ENCODE peak calls at places on chromosomes 12 and 14, in four cellular contexts. One of them, this sample, is unnamed.

GRCh38 chr12:66352197-66352596 is 49.9 kb downstream of the HELB start:
- DNase-seq in H9: peak
- DNase-seq in IMR-90: peak
- DNase-seq in trophoblast cell: peak
- DNase-seq in this sample: peak

GRCh38 chr14:54617467-54617866 is 50.5 kb downstream of the SAMD4A start:
- DNase-seq in H9: no peak
- DNase-seq in trophoblast cell: no peak
- DNase-seq in IMR-90: peak
- DNase-seq in this sample: no peak

GRCh38 chr12:41277019-41277770 is 89.1 kb downstream of the PDZRN4 start:
- DNase-seq in IMR-90: peak
- DNase-seq in trophoblast cell: peak
- DNase-seq in H9: no peak
- DNase-seq in this sample: peak

GRCh38 chr12:66409195-66409871 is 107.0 kb downstream of the HELB start:
- DNase-seq in H9: peak
- DNase-seq in IMR-90: peak
- DNase-seq in trophoblast cell: peak
- DNase-seq in this sample: peak

GRCh38 chr14:25069889-25070288 is 19.9 kb upstream of the STXBP6 start:
- DNase-seq in H9: no peak
- DNase-seq in IMR-90: no peak
- DNase-seq in trophoblast cell: no peak
- DNase-seq in this sample: no peak

GRCh38 chr12:56061982-56062381 is 18.0 kb upstream of the ERBB3 start:
- DNase-seq in trophoblast cell: no peak
- DNase-seq in IMR-90: no peak
- DNase-seq in H9: no peak
- DNase-seq in this sample: no peak

GRCh38 chr12:16531623-16532022 is 74.3 kb downstream of the LMO3 start:
- DNase-seq in trophoblast cell: no peak
- DNase-seq in IMR-90: no peak
- DNase-seq in H9: no peak
- DNase-seq in this sample: no peak

GRCh38 chr12:124848621-124849380 is 14.9 kb downstream of the SCARB1 start:
- DNase-seq in H9: no peak
- DNase-seq in IMR-90: no peak
- DNase-seq in trophoblast cell: no peak
- DNase-seq in this sample: no peak

GRCh38 chr12:1533205-1533601 is 61.2 kb downstream of the FBXL14 start:
- DNase-seq in trophoblast cell: peak
- DNase-seq in IMR-90: no peak
- DNase-seq in H9: peak
- DNase-seq in this sample: no peak

GRCh38 chr12:66279127-66279712 is 23.1 kb upstream of the HELB start:
- DNase-seq in H9: no peak
- DNase-seq in trophoblast cell: no peak
- DNase-seq in IMR-90: peak
- DNase-seq in this sample: peak

GRCh38 chr12:124550123-124551089 is 17.0 kb downstream of the NCOR2 start:
- DNase-seq in trophoblast cell: no peak
- DNase-seq in H9: no peak
- DNase-seq in IMR-90: no peak
- DNase-seq in this sample: no peak

GRCh38 chr14:104091061-104091926 is 5.8 kb downstream of the ASPG start:
- DNase-seq in H9: no peak
- DNase-seq in IMR-90: no peak
- DNase-seq in trophoblast cell: no peak
- DNase-seq in this sample: no peak

GRCh38 chr12:91367234-91367849 is 184.7 kb upstream of the DCN start:
- DNase-seq in trophoblast cell: no peak
- DNase-seq in IMR-90: peak
- DNase-seq in H9: no peak
- DNase-seq in this sample: peak

GRCh38 chr14:100593751-100594624 is 6.8 kb upstream of the BEGAIN start:
- DNase-seq in trophoblast cell: no peak
- DNase-seq in IMR-90: no peak
- DNase-seq in H9: no peak
- DNase-seq in this sample: no peak

GRCh38 chr12:25119020-25119419 is 75.9 kb downstream of the DNAI7 start:
- DNase-seq in trophoblast cell: no peak
- DNase-seq in H9: no peak
- DNase-seq in IMR-90: no peak
- DNase-seq in this sample: no peak

GRCh38 chr14:89616425-89617141 is 199.6 kb upstream of the FOXN3 start:
- DNase-seq in IMR-90: peak
- DNase-seq in trophoblast cell: no peak
- DNase-seq in H9: no peak
- DNase-seq in this sample: peak

DNA sequence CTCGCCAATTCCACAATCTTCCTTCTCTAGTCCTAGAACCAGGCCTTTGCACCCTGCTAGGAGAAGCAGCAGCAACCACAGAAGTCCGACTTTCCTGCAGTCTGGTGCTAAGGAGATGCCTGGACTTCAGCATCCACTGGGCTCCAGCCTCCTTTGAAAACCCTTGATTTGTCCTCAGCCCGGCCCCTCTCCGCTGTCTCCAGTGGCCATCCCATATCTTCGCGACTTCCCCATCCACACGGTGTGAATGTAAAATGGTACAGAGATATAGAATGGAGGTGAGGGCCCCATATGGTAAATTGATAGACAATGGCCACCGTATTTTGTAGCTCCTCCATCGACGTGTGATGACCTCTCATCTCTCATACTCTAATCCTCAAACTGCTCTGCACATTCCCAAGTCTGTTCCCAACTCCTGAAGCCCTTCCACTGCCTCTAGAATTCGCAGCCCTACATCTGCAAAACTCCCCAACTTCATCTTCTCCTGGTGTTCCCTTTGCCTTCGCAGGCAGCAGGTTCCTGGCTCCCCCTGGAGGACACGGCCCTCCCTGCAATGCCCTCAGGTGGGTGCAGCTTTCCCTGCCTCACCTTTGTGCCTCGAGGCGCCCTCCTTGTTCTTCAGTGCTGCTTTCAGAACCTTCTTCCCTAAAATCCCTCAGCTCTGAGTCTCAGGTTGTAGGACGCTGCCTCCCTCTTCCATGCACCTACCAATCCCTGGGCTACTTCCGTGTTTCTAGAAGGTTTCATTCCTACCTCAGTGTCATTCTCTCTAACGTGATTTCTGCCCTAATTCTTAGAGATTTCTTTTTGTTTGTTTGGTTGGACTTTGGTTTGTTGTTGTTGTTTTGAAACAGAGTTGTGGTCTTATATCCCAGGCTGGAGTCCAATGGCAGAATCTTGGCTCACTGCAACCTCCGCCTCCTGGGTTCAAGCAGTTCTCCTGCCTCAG is 36.7 kb downstream of the TMBIM6 start:
- DNase-seq in H9: peak
- DNase-seq in trophoblast cell: peak
- DNase-seq in IMR-90: peak
- DNase-seq in this sample: peak
- H4K91ac ChIP-seq in H9: no peak
- H4K91ac ChIP-seq in trophoblast cell: no peak
- H4K91ac ChIP-seq in IMR-90: no peak
- H4K91ac ChIP-seq in this sample: no peak

DNA sequence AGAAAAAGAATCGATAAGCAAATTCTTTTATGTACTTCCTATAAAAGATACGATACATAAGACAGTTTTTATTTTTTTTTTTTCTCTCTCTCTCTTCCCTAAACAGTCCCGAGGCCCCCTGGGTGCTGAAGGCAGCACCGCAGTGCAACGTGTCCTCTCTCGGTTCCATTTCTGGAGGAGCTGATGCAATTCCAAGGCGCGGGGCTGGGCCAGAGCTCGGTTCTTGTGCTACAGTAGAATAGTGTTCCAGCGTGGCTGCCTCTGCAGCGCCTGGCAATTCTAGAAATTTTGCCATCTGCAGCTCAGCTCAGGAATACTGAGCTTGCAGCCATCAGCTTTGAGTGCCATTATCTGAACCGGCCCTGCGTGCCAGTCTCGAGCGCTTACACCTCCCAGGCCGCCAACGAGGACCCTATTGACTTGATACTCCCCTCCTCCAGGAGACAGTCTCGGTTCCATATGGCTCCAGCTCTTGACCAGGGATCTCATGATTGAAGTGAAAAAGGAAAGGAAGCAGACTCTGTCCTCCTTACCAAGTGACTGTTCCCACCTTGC is 630 bp downstream of the ALDH1L2 start:
- DNase-seq in trophoblast cell: peak
- DNase-seq in H9: peak
- DNase-seq in IMR-90: peak
- DNase-seq in this sample: peak
- H4K8ac ChIP-seq in trophoblast cell: peak
- H4K8ac ChIP-seq in H9: no peak
- H4K8ac ChIP-seq in IMR-90: peak
- H4K8ac ChIP-seq in this sample: peak

GRCh38 chr12:29879606-29880308 is 96.0 kb upstream of the TMTC1 start:
- DNase-seq in trophoblast cell: no peak
- DNase-seq in IMR-90: no peak
- DNase-seq in H9: no peak
- DNase-seq in this sample: no peak

GRCh38 chr12:29888777-29889176 is 105.0 kb upstream of the TMTC1 start:
- DNase-seq in trophoblast cell: no peak
- DNase-seq in H9: no peak
- DNase-seq in IMR-90: no peak
- DNase-seq in this sample: no peak

GRCh38 chr12:29882771-29883315 is 99.1 kb upstream of the TMTC1 start:
- DNase-seq in H9: no peak
- DNase-seq in trophoblast cell: no peak
- DNase-seq in IMR-90: no peak
- DNase-seq in this sample: no peak

GRCh38 chr12:29880987-29881386 is 97.2 kb upstream of the TMTC1 start:
- DNase-seq in trophoblast cell: no peak
- DNase-seq in H9: no peak
- DNase-seq in IMR-90: no peak
- DNase-seq in this sample: no peak

GRCh38 chr12:29883558-29883957 is 99.8 kb upstream of the TMTC1 start:
- DNase-seq in IMR-90: no peak
- DNase-seq in H9: no peak
- DNase-seq in trophoblast cell: no peak
- DNase-seq in this sample: no peak
- H4K91ac ChIP-seq in IMR-90: no peak
- H4K91ac ChIP-seq in H9: no peak
- H4K91ac ChIP-seq in trophoblast cell: no peak
- H4K91ac ChIP-seq in this sample: no peak

GRCh38 chr12:116662612-116663144 is 75.2 kb downstream of the SPRING1 start:
- DNase-seq in IMR-90: peak
- DNase-seq in H9: peak
- DNase-seq in trophoblast cell: no peak
- DNase-seq in this sample: peak

GRCh38 chr12:116661341-116661740 is 76.5 kb downstream of the SPRING1 start:
- DNase-seq in H9: no peak
- DNase-seq in trophoblast cell: no peak
- DNase-seq in IMR-90: no peak
- DNase-seq in this sample: no peak

GRCh38 chr12:116666305-116666673 is 71.6 kb downstream of the SPRING1 start:
- DNase-seq in trophoblast cell: no peak
- DNase-seq in IMR-90: no peak
- DNase-seq in H9: no peak
- DNase-seq in this sample: no peak

GRCh38 chr12:116667752-116668151 is 70.1 kb downstream of the SPRING1 start:
- DNase-seq in trophoblast cell: no peak
- DNase-seq in H9: no peak
- DNase-seq in IMR-90: no peak
- DNase-seq in this sample: no peak

DNA sequence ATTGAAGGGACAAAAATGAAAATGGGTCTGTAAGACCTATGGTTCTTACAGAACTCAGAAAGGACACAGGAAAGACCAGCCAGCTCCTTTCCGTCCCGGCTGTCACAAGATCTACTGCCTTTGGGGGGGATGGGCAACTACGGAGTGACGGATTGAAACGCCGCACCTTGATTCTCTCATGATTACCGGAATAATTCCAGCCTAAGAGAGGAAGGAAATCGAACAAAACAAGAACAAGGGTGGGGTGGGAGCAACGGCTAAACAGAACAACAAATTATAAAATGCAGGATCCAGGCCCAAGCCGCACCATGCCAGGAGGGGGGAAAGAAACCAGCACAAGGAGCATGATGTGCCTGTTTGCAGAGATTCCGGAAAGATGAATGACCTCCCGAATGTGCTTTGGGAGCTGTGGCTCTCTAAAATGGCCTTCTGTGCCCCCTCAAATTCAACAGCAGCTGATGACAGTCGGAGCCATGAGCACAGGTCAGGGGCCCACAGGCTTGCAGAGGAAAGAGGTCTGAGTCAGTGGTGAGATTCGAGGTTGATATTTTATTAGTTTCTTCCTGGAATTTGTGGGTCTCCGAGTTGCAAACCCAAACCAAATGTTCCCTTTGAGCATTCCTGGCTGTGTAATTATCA is 72.1 kb downstream of the SPRING1 start:
- DNase-seq in H9: no peak
- DNase-seq in trophoblast cell: no peak
- DNase-seq in IMR-90: no peak
- DNase-seq in this sample: no peak
- H4K8ac ChIP-seq in H9: no peak
- H4K8ac ChIP-seq in trophoblast cell: no peak
- H4K8ac ChIP-seq in IMR-90: no peak
- H4K8ac ChIP-seq in this sample: no peak

GRCh38 chr12:109162551-109162950 is 46.2 kb downstream of the ACACB start:
- DNase-seq in IMR-90: no peak
- DNase-seq in H9: no peak
- DNase-seq in trophoblast cell: no peak
- DNase-seq in this sample: no peak

GRCh38 chr12:109160873-109161272 is 44.5 kb downstream of the ACACB start:
- DNase-seq in trophoblast cell: no peak
- DNase-seq in H9: no peak
- DNase-seq in IMR-90: no peak
- DNase-seq in this sample: no peak

GRCh38 chr12:109157986-109158385 is 41.6 kb downstream of the ACACB start:
- DNase-seq in H9: no peak
- DNase-seq in trophoblast cell: no peak
- DNase-seq in IMR-90: no peak
- DNase-seq in this sample: no peak

GRCh38 chr12:109163150-109163549 is 46.8 kb downstream of the ACACB start:
- DNase-seq in IMR-90: no peak
- DNase-seq in H9: no peak
- DNase-seq in trophoblast cell: no peak
- DNase-seq in this sample: no peak

GRCh38 chr12:109160433-109160832 is 44.0 kb downstream of the ACACB start:
- DNase-seq in trophoblast cell: no peak
- DNase-seq in H9: no peak
- DNase-seq in IMR-90: no peak
- DNase-seq in this sample: no peak
- H4K91ac ChIP-seq in trophoblast cell: no peak
- H4K91ac ChIP-seq in H9: no peak
- H4K91ac ChIP-seq in IMR-90: no peak
- H4K91ac ChIP-seq in this sample: no peak